ENCODE peak calls at places on chromosome 19, in four cellular contexts. W is ovary; P is naive thymus-derived CD4-positive, alpha-beta T cell; V is upper lobe of left lung. Q is an unnamed sample. For H3K9me3, the result is how much of the 10 kb centered on the place peaks cover.

GRCh38 chr19:38303517-38304351 is at the start of gene C19orf33:
- DNase-seq in W (no peak), P (no peak), V (peak), Q (no peak)

GRCh38 chr19:8000298-8001038 is 5.0 kb downstream of the ELAVL1 start:
- DNase-seq in W (no peak), P (no peak), V (no peak), Q (no peak)

GRCh38 chr19:2969104-2969504 is 8.3 kb upstream of the TLE6 start:
- DNase-seq in W (peak), P (no peak), V (no peak), Q (peak)

GRCh38 chr19:34082289-34083077 is 89.8 kb upstream of the LSM14A start:
- DNase-seq in W (peak), P (no peak), V (no peak), Q (no peak)

GRCh38 chr19:16899566-16900075 is 10.8 kb downstream of the F2RL3 start:
- DNase-seq in W (no peak), P (no peak), V (peak), Q (peak)

GRCh38 chr19:52237771-52238400 is 31.5 kb upstream of the ZNF766 start:
- DNase-seq in W (peak), P (peak), V (no peak), Q (peak)

GRCh38 chr19:19451429-19452240 is 46.2 kb downstream of the GATAD2A start:
- DNase-seq in W (no peak), P (peak), V (no peak), Q (no peak)

GRCh38 chr19:15129856-15130580 is 22.8 kb downstream of the SYDE1 start:
- DNase-seq in W (no peak), P (peak), V (no peak), Q (no peak)

GRCh38 chr19:49875801-49876421 is 1.2 kb downstream of the AKT1S1 start:
- DNase-seq in W (peak), P (peak), V (peak), Q (peak)

GRCh38 chr19:55103190-55103589 is 14.2 kb downstream of the PPP1R12C start:
- DNase-seq in W (no peak), P (no peak), V (peak), Q (no peak)

GRCh38 chr19:40822161-40822560 is 23.2 kb downstream of the EGLN2 start:
- DNase-seq in W (peak), P (no peak), V (peak), Q (no peak)

GRCh38 chr19:16888629-16889371 is at the start of gene F2RL3:
- DNase-seq in W (peak), P (no peak), V (peak), Q (no peak)

GRCh38 chr19:13808856-13809255 is 13.6 kb downstream of the ZSWIM4 start:
- DNase-seq in W (no peak), P (no peak), V (peak), Q (no peak)

DNA sequence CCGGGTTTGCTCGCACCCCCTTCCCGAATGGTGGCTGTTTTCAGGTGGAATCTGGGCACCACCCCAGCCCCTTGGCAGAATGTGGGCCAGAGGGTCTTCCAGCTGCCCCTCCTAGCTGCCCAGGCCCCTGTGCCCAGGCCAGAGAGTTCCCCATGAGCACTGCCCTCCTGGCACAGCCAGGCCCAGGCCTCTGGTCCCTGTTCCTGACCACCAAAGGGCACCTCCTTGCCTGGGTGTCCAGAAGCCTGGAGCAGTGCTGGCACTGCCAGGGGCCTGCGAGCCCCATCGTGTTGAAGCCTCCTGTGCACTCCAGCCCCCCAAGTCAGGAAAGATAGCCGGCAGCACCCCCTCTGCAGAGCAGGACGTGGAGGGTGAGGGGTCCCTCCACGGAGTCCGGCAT is 23.4 kb downstream of the PIAS4 start:
- DNase-seq in W (no peak), P (no peak), V (peak), Q (no peak)
- H3K4me3 ChIP-seq in W (no peak), P (no peak), V (no peak), Q (no peak)

GRCh38 chr19:10729406-10729805 is 11.5 kb downstream of the DNM2 start:
- DNase-seq in W (no peak), P (no peak), V (no peak), Q (no peak)

GRCh38 chr19:10724573-10725071 is 6.7 kb downstream of the DNM2 start:
- DNase-seq in W (no peak), P (no peak), V (no peak), Q (no peak)

GRCh38 chr19:10727599-10728250 is 9.8 kb downstream of the DNM2 start:
- DNase-seq in W (no peak), P (no peak), V (no peak), Q (no peak)

GRCh38 chr19:10726268-10726667 is 8.4 kb downstream of the DNM2 start:
- DNase-seq in W (no peak), P (no peak), V (no peak), Q (no peak)

GRCh38 chr19:10725415-10725814 is 7.5 kb downstream of the DNM2 start:
- DNase-seq in W (no peak), P (no peak), V (no peak), Q (no peak)
- H3K9me3 ChIP-seq in W (under half), P (under half), V (under half), Q (under half)

GRCh38 chr19:4197228-4197624 is 14.7 kb downstream of the ANKRD24 start:
- DNase-seq in W (no peak), P (no peak), V (no peak), Q (no peak)
- H3K4me3 ChIP-seq in W (no peak), P (no peak), V (no peak), Q (no peak)

GRCh38 chr19:9570255-9570654 is 14.0 kb downstream of the ZNF121 start:
- DNase-seq in W (no peak), P (no peak), V (no peak), Q (no peak)
- H3K9me3 ChIP-seq in W (under half), P (under half), V (half or more), Q (half or more)

DNA sequence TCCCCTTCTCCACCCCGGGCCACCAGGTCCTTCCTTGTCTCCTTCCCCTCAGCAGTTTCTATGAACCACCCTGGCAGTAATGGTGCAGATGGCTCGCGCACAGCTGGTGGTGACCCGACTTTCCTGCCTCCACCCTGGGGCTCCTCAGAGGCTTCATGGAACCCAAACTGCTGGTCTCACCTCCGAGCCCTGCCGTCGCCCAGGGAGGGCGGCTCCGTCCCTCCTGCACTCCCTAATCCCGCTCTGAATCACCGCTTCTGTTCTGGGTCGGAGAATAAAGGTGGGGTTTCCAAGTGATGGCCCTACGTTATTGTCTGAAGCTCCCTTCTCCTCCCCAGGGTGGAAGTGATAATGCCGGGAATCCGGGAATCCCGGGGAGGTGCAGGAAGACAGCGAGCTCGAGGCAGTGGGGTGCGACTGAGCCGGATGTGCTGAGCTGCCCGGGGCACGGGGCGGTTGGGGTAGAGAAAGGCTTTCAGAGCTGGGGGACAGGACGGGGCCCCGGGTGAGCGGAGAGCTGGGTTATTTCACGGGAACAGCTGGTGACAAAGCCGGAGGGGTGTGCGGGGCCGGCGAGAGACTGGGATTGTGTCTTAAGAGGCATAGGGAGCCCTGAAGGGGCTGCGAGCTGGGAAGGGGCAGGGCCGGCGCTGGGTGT is 711 bp downstream of the FUT2 start:
- DNase-seq in W (no peak), P (peak), V (no peak), Q (no peak)
- H3K4me3 ChIP-seq in W (peak), P (peak), V (peak), Q (no peak)

DNA sequence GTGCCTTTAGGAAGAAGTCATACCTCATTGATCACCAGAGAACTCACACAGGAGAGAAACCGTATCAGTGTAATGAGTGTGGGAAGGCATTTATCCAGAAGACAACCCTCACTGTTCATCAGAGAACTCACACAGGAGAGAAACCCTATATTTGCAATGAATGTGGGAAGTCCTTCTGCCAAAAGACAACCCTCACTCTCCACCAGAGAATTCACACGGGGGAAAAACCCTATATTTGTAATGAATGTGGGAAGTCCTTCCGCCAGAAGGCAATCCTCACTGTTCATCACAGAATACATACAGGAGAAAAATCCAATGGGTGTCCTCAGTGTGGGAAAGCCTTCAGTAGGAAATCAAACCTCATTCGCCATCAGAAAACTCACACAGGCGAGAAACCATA is 21.9 kb downstream of the ZNF382 start:
- DNase-seq in W (no peak), P (no peak), V (no peak), Q (no peak)
- H3K9me3 ChIP-seq in W (under half), P (under half), V (half or more), Q (under half)